ENCODE peak calls at places on chromosome 21, in six cellular contexts. One of them, this sample, is unnamed. For H3K27me3 and H3K9me3, the result is how much of the 10 kb centered on the place peaks cover.

GRCh38 chr21:28822064-28822402 is 170.6 kb downstream of the LTN1 start:
- DNase-seq in upper lobe of right lung: no peak
- DNase-seq in aorta: no peak
- DNase-seq in heart left ventricle: no peak
- DNase-seq in GM23248: no peak
- DNase-seq in ovary: no peak
- DNase-seq in this sample: no peak

GRCh38 chr21:41142051-41142795 is 25.7 kb upstream of the BACE2 start:
- DNase-seq in upper lobe of right lung: no peak
- DNase-seq in aorta: peak
- DNase-seq in heart left ventricle: peak
- DNase-seq in GM23248: peak
- DNase-seq in ovary: no peak
- DNase-seq in this sample: peak

GRCh38 chr21:41359289-41359688 is 2.5 kb upstream of the MX2 start:
- DNase-seq in upper lobe of right lung: no peak
- DNase-seq in aorta: no peak
- DNase-seq in heart left ventricle: no peak
- DNase-seq in GM23248: no peak
- DNase-seq in ovary: no peak
- DNase-seq in this sample: no peak

GRCh38 chr21:41580758-41581554 is 73.0 kb upstream of the TMPRSS2 start:
- DNase-seq in upper lobe of right lung: peak
- DNase-seq in aorta: no peak
- DNase-seq in heart left ventricle: no peak
- DNase-seq in GM23248: no peak
- DNase-seq in ovary: no peak
- DNase-seq in this sample: no peak

GRCh38 chr21:26385721-26386120 is 187.4 kb downstream of the CYYR1 start:
- DNase-seq in upper lobe of right lung: no peak
- DNase-seq in aorta: no peak
- DNase-seq in heart left ventricle: no peak
- DNase-seq in GM23248: peak
- DNase-seq in ovary: no peak
- DNase-seq in this sample: no peak

GRCh38 chr21:28375708-28376385 is 616.8 kb downstream of the LTN1 start:
- DNase-seq in upper lobe of right lung: no peak
- DNase-seq in aorta: no peak
- DNase-seq in heart left ventricle: no peak
- DNase-seq in GM23248: peak
- DNase-seq in ovary: no peak
- DNase-seq in this sample: no peak

GRCh38 chr21:14480601-14481000 is 65.5 kb downstream of the SAMSN1 start:
- DNase-seq in upper lobe of right lung: no peak
- DNase-seq in aorta: no peak
- DNase-seq in heart left ventricle: no peak
- DNase-seq in GM23248: no peak
- DNase-seq in ovary: no peak
- DNase-seq in this sample: no peak

GRCh38 chr21:36661511-36662309 is 37.2 kb upstream of the SIM2 start:
- DNase-seq in upper lobe of right lung: no peak
- DNase-seq in aorta: no peak
- DNase-seq in heart left ventricle: peak
- DNase-seq in GM23248: peak
- DNase-seq in ovary: no peak
- DNase-seq in this sample: peak

GRCh38 chr21:39065912-39066311 is 117.3 kb downstream of the PSMG1 start:
- DNase-seq in upper lobe of right lung: no peak
- DNase-seq in aorta: no peak
- DNase-seq in heart left ventricle: no peak
- DNase-seq in GM23248: no peak
- DNase-seq in ovary: no peak
- DNase-seq in this sample: no peak

GRCh38 chr21:41283211-41283818 is 33.3 kb upstream of the FAM3B start:
- DNase-seq in upper lobe of right lung: no peak
- DNase-seq in aorta: no peak
- DNase-seq in heart left ventricle: peak
- DNase-seq in GM23248: peak
- DNase-seq in ovary: no peak
- DNase-seq in this sample: peak

GRCh38 chr21:16304700-16305099 is 574.9 kb downstream of the USP25 start:
- DNase-seq in upper lobe of right lung: no peak
- DNase-seq in aorta: no peak
- DNase-seq in heart left ventricle: no peak
- DNase-seq in GM23248: no peak
- DNase-seq in ovary: no peak
- DNase-seq in this sample: no peak

GRCh38 chr21:38142226-38142625 is 114.6 kb upstream of the KCNJ15 start:
- DNase-seq in upper lobe of right lung: no peak
- DNase-seq in aorta: no peak
- DNase-seq in heart left ventricle: no peak
- DNase-seq in GM23248: no peak
- DNase-seq in ovary: no peak
- DNase-seq in this sample: no peak

GRCh38 chr21:28419811-28420210 is 572.9 kb downstream of the LTN1 start:
- DNase-seq in upper lobe of right lung: no peak
- DNase-seq in aorta: no peak
- DNase-seq in heart left ventricle: no peak
- DNase-seq in GM23248: no peak
- DNase-seq in ovary: no peak
- DNase-seq in this sample: no peak

GRCh38 chr21:46624050-46624449 is 11.4 kb upstream of the PRMT2 start:
- DNase-seq in upper lobe of right lung: no peak
- DNase-seq in aorta: no peak
- DNase-seq in heart left ventricle: no peak
- DNase-seq in GM23248: no peak
- DNase-seq in ovary: no peak
- DNase-seq in this sample: no peak

GRCh38 chr21:29418813-29419212 is 120.1 kb downstream of the BACH1 start:
- DNase-seq in upper lobe of right lung: no peak
- DNase-seq in aorta: no peak
- DNase-seq in heart left ventricle: no peak
- DNase-seq in GM23248: no peak
- DNase-seq in ovary: no peak
- DNase-seq in this sample: no peak

GRCh38 chr21:45330075-45330781 is 42.5 kb upstream of the POFUT2 start:
- DNase-seq in upper lobe of right lung: peak
- DNase-seq in aorta: peak
- DNase-seq in heart left ventricle: no peak
- DNase-seq in GM23248: peak
- DNase-seq in ovary: peak
- DNase-seq in this sample: peak

GRCh38 chr21:45330851-45331261 is 43.2 kb upstream of the POFUT2 start:
- DNase-seq in upper lobe of right lung: peak
- DNase-seq in aorta: no peak
- DNase-seq in heart left ventricle: no peak
- DNase-seq in GM23248: no peak
- DNase-seq in ovary: peak
- DNase-seq in this sample: no peak

GRCh38 chr21:45327458-45328197 is 39.9 kb upstream of the POFUT2 start:
- DNase-seq in upper lobe of right lung: peak
- DNase-seq in aorta: no peak
- DNase-seq in heart left ventricle: no peak
- DNase-seq in GM23248: no peak
- DNase-seq in ovary: peak
- DNase-seq in this sample: no peak

GRCh38 chr21:45328198-45329087 is 40.7 kb upstream of the POFUT2 start:
- DNase-seq in upper lobe of right lung: peak
- DNase-seq in aorta: no peak
- DNase-seq in heart left ventricle: no peak
- DNase-seq in GM23248: no peak
- DNase-seq in ovary: peak
- DNase-seq in this sample: no peak

GRCh38 chr21:45329261-45330074 is 41.8 kb upstream of the POFUT2 start:
- DNase-seq in upper lobe of right lung: peak
- DNase-seq in aorta: no peak
- DNase-seq in heart left ventricle: no peak
- DNase-seq in GM23248: no peak
- DNase-seq in ovary: peak
- DNase-seq in this sample: no peak
- H3K4me3 ChIP-seq in upper lobe of right lung: peak
- H3K4me3 ChIP-seq in aorta: no peak
- H3K4me3 ChIP-seq in heart left ventricle: no peak
- H3K4me3 ChIP-seq in GM23248: no peak
- H3K4me3 ChIP-seq in ovary: no peak
- H3K4me3 ChIP-seq in this sample: no peak

GRCh38 chr21:33051925-33052324 is 18.0 kb upstream of the OLIG1 start:
- DNase-seq in upper lobe of right lung: no peak
- DNase-seq in aorta: no peak
- DNase-seq in heart left ventricle: no peak
- DNase-seq in GM23248: no peak
- DNase-seq in ovary: no peak
- DNase-seq in this sample: no peak

GRCh38 chr21:33057385-33057940 is 12.5 kb upstream of the OLIG1 start:
- DNase-seq in upper lobe of right lung: no peak
- DNase-seq in aorta: no peak
- DNase-seq in heart left ventricle: no peak
- DNase-seq in GM23248: no peak
- DNase-seq in ovary: no peak
- DNase-seq in this sample: no peak

GRCh38 chr21:33059319-33059894 is 10.5 kb upstream of the OLIG1 start:
- DNase-seq in upper lobe of right lung: no peak
- DNase-seq in aorta: no peak
- DNase-seq in heart left ventricle: no peak
- DNase-seq in GM23248: no peak
- DNase-seq in ovary: no peak
- DNase-seq in this sample: no peak

GRCh38 chr21:33058468-33059318 is 11.2 kb upstream of the OLIG1 start:
- DNase-seq in upper lobe of right lung: no peak
- DNase-seq in aorta: no peak
- DNase-seq in heart left ventricle: peak
- DNase-seq in GM23248: no peak
- DNase-seq in ovary: no peak
- DNase-seq in this sample: peak

DNA sequence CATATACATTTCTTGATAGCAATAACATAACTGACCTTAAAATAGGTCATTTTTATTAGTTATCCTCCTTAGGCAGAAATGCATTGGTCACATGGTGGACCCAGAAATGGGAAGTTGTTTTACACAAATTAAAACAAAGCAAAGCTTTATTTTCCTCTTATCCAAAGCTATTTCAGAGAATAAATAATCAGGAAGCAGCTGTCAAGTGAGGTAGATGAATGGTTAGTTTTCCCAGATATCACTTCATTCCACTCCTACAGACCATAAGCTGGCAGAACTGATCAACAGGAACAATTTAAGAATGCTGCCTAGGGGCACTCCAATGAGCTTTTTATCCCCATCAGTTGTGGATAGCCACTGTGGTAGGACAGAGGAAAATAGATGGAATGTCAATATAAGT is 16.0 kb upstream of the OLIG1 start:
- DNase-seq in upper lobe of right lung: no peak
- DNase-seq in aorta: no peak
- DNase-seq in heart left ventricle: no peak
- DNase-seq in GM23248: no peak
- DNase-seq in ovary: no peak
- DNase-seq in this sample: no peak
- H3K27me3 ChIP-seq in upper lobe of right lung: under half
- H3K27me3 ChIP-seq in aorta: under half
- H3K27me3 ChIP-seq in heart left ventricle: under half
- H3K27me3 ChIP-seq in GM23248: under half
- H3K27me3 ChIP-seq in ovary: under half
- H3K27me3 ChIP-seq in this sample: under half

GRCh38 chr21:25215698-25216384 is 391.4 kb downstream of the MRPL39 start:
- DNase-seq in upper lobe of right lung: no peak
- DNase-seq in aorta: no peak
- DNase-seq in heart left ventricle: no peak
- DNase-seq in GM23248: no peak
- DNase-seq in ovary: no peak
- DNase-seq in this sample: no peak

GRCh38 chr21:25220954-25221353 is 386.3 kb downstream of the MRPL39 start:
- DNase-seq in upper lobe of right lung: no peak
- DNase-seq in aorta: no peak
- DNase-seq in heart left ventricle: no peak
- DNase-seq in GM23248: no peak
- DNase-seq in ovary: no peak
- DNase-seq in this sample: no peak

GRCh38 chr21:25214676-25215075 is 392.6 kb downstream of the MRPL39 start:
- DNase-seq in upper lobe of right lung: no peak
- DNase-seq in aorta: no peak
- DNase-seq in heart left ventricle: no peak
- DNase-seq in GM23248: no peak
- DNase-seq in ovary: no peak
- DNase-seq in this sample: no peak

GRCh38 chr21:25220169-25220568 is 387.1 kb downstream of the MRPL39 start:
- DNase-seq in upper lobe of right lung: no peak
- DNase-seq in aorta: no peak
- DNase-seq in heart left ventricle: no peak
- DNase-seq in GM23248: no peak
- DNase-seq in ovary: no peak
- DNase-seq in this sample: no peak
- H3K9me3 ChIP-seq in upper lobe of right lung: under half
- H3K9me3 ChIP-seq in aorta: under half
- H3K9me3 ChIP-seq in heart left ventricle: under half
- H3K9me3 ChIP-seq in GM23248: under half
- H3K9me3 ChIP-seq in ovary: under half
- H3K9me3 ChIP-seq in this sample: under half

DNA sequence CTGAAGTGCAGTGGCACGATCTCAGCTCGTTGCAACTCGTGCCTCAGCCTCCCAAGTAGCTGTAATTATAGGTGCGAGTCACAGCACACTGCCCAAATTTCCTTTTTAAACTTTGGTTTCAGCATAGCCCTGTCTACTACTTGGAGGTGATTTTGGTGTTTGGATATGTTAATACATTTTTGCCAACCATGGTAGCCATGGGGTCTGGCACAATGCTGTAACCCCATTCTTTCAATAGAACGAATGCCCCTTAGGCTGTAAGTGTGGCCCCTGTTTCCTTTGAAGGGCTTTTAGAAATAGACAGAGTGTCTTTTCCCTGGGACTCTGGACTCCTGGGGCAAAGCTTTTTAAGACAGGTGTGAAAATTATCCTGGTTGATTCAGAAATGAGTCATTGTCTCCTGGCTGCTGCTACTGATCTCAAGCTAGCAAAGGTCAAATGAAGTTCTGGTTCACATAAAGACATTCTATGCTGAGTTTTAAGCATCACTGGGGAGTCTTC is 141.1 kb upstream of the RUNX1 start:
- DNase-seq in upper lobe of right lung: no peak
- DNase-seq in aorta: no peak
- DNase-seq in heart left ventricle: no peak
- DNase-seq in GM23248: peak
- DNase-seq in ovary: no peak
- DNase-seq in this sample: peak
- H3K4me3 ChIP-seq in upper lobe of right lung: no peak
- H3K4me3 ChIP-seq in aorta: no peak
- H3K4me3 ChIP-seq in heart left ventricle: no peak
- H3K4me3 ChIP-seq in GM23248: no peak
- H3K4me3 ChIP-seq in ovary: no peak
- H3K4me3 ChIP-seq in this sample: no peak

This sample was measured in MG63.